ENCODE peak calls at places on chromosomes 3 and 15, in six cellular contexts. One of them, this sample, is unnamed. For H3K27me3, the result is how much of the 10 kb centered on the place peaks cover.

GRCh38 chr15:99052205-99052604 is 44.6 kb upstream of the PGPEP1L start:
- DNase-seq in cardiac muscle cell: no peak
- DNase-seq in uterus: no peak
- DNase-seq in brain microvascular endothelial cell: no peak
- DNase-seq in tibial nerve: no peak
- DNase-seq in ovary: no peak
- DNase-seq in this sample: no peak

GRCh38 chr3:127711021-127711420 is 38.3 kb downstream of the ABTB1 start:
- DNase-seq in brain microvascular endothelial cell: no peak
- DNase-seq in ovary: no peak
- DNase-seq in tibial nerve: no peak
- DNase-seq in cardiac muscle cell: no peak
- DNase-seq in uterus: no peak
- DNase-seq in this sample: no peak

GRCh38 chr15:69747193-69747592 is 294.6 kb downstream of the RPLP1 start:
- DNase-seq in uterus: no peak
- DNase-seq in tibial nerve: no peak
- DNase-seq in cardiac muscle cell: no peak
- DNase-seq in ovary: no peak
- DNase-seq in brain microvascular endothelial cell: no peak
- DNase-seq in this sample: no peak

GRCh38 chr3:87287025-87287424 is 10.6 kb upstream of the POU1F1 start:
- DNase-seq in brain microvascular endothelial cell: peak
- DNase-seq in tibial nerve: no peak
- DNase-seq in ovary: no peak
- DNase-seq in cardiac muscle cell: no peak
- DNase-seq in uterus: no peak
- DNase-seq in this sample: no peak

GRCh38 chr3:170690133-170690981 is 104.5 kb upstream of the SLC7A14 start:
- DNase-seq in ovary: peak
- DNase-seq in tibial nerve: peak
- DNase-seq in brain microvascular endothelial cell: peak
- DNase-seq in uterus: peak
- DNase-seq in cardiac muscle cell: peak
- DNase-seq in this sample: no peak

GRCh38 chr3:186515115-186515514 is 29.1 kb downstream of the CRYGS start:
- DNase-seq in uterus: no peak
- DNase-seq in ovary: no peak
- DNase-seq in brain microvascular endothelial cell: no peak
- DNase-seq in tibial nerve: no peak
- DNase-seq in cardiac muscle cell: no peak
- DNase-seq in this sample: no peak

GRCh38 chr3:122893282-122893681 is 98.4 kb downstream of the SLC49A4 start:
- DNase-seq in ovary: no peak
- DNase-seq in uterus: no peak
- DNase-seq in brain microvascular endothelial cell: no peak
- DNase-seq in tibial nerve: no peak
- DNase-seq in cardiac muscle cell: no peak
- DNase-seq in this sample: no peak

GRCh38 chr3:64382171-64382570 is 156.9 kb upstream of the PRICKLE2 start:
- DNase-seq in tibial nerve: no peak
- DNase-seq in uterus: no peak
- DNase-seq in ovary: no peak
- DNase-seq in cardiac muscle cell: no peak
- DNase-seq in brain microvascular endothelial cell: no peak
- DNase-seq in this sample: no peak

GRCh38 chr3:30544811-30545210 is 61.6 kb upstream of the TGFBR2 start:
- DNase-seq in cardiac muscle cell: no peak
- DNase-seq in tibial nerve: no peak
- DNase-seq in brain microvascular endothelial cell: peak
- DNase-seq in uterus: peak
- DNase-seq in ovary: no peak
- DNase-seq in this sample: no peak

GRCh38 chr15:58568157-58568571 is 136.4 kb downstream of the LIPC start:
- DNase-seq in brain microvascular endothelial cell: no peak
- DNase-seq in tibial nerve: peak
- DNase-seq in cardiac muscle cell: no peak
- DNase-seq in uterus: no peak
- DNase-seq in ovary: no peak
- DNase-seq in this sample: no peak

GRCh38 chr3:138378990-138379389 is 30.6 kb downstream of the MRAS start:
- DNase-seq in uterus: no peak
- DNase-seq in ovary: no peak
- DNase-seq in brain microvascular endothelial cell: no peak
- DNase-seq in tibial nerve: no peak
- DNase-seq in cardiac muscle cell: no peak
- DNase-seq in this sample: no peak

GRCh38 chr3:33831053-33831452 is 32.6 kb downstream of the PDCD6IP start:
- DNase-seq in tibial nerve: no peak
- DNase-seq in cardiac muscle cell: no peak
- DNase-seq in brain microvascular endothelial cell: peak
- DNase-seq in uterus: no peak
- DNase-seq in ovary: no peak
- DNase-seq in this sample: no peak

GRCh38 chr15:28110416-28110975 is 11.4 kb upstream of the OCA2 start:
- DNase-seq in brain microvascular endothelial cell: no peak
- DNase-seq in ovary: peak
- DNase-seq in cardiac muscle cell: no peak
- DNase-seq in uterus: no peak
- DNase-seq in tibial nerve: no peak
- DNase-seq in this sample: no peak

GRCh38 chr3:188370081-188370830 is 216.3 kb downstream of the LPP start:
- DNase-seq in brain microvascular endothelial cell: no peak
- DNase-seq in ovary: no peak
- DNase-seq in cardiac muscle cell: no peak
- DNase-seq in uterus: no peak
- DNase-seq in tibial nerve: no peak
- DNase-seq in this sample: no peak

GRCh38 chr3:39287216-39287858 is 7.5 kb upstream of the CX3CR1 start:
- DNase-seq in brain microvascular endothelial cell: no peak
- DNase-seq in ovary: no peak
- DNase-seq in uterus: no peak
- DNase-seq in cardiac muscle cell: no peak
- DNase-seq in tibial nerve: no peak
- DNase-seq in this sample: no peak

GRCh38 chr3:140292154-140292553 is 357.2 kb downstream of the CLSTN2 start:
- DNase-seq in brain microvascular endothelial cell: peak
- DNase-seq in ovary: no peak
- DNase-seq in cardiac muscle cell: no peak
- DNase-seq in uterus: no peak
- DNase-seq in tibial nerve: no peak
- DNase-seq in this sample: no peak

GRCh38 chr15:80791004-80791403 is 11.8 kb downstream of the CEMIP start:
- DNase-seq in uterus: no peak
- DNase-seq in tibial nerve: no peak
- DNase-seq in ovary: no peak
- DNase-seq in cardiac muscle cell: no peak
- DNase-seq in brain microvascular endothelial cell: no peak
- DNase-seq in this sample: no peak

GRCh38 chr15:26235148-26235769 is 372.1 kb upstream of the ATP10A start:
- DNase-seq in tibial nerve: no peak
- DNase-seq in brain microvascular endothelial cell: no peak
- DNase-seq in cardiac muscle cell: peak
- DNase-seq in ovary: no peak
- DNase-seq in uterus: no peak
- DNase-seq in this sample: no peak

DNA sequence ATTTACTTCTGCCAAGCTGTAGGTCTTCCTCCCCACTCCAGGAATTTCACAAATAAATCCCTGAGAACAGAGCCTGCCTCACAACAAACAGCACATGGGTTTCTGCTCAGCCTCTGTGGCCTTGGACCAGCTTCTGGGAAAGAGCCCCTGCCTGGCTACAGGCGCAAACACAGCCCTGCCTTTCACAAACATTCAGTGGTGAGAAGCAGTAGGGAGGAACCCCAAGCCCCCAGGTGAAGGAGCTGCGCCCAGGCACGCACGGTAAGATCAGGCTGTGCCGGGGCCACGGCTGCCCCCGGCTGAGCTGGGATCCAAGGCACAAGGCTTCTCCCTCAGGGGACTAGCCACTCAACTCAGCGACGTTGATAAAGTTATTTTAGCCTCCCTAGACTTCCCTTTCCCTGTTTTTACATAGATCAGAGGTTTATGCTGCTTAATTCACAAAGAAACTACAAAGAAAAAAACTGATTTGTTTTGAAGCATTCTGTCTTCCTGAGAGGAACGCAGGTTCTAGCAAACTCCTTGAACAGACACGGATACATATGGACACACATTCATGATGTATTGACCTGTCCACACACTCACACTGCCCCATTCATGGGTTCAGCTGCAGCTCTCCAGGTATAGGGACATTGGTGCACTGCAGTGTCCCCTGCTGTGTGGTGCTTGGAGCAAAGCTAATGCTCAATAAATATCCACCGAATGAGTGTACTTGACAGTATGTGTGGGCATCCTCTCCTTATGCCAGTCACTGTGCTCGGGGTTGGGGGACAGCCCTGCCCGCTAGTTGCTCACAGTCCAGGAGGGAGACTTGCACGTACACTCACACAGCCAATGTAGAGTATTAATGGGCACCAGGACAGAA is 25.5 kb downstream of the HES1 start:
- DNase-seq in ovary: peak
- DNase-seq in uterus: no peak
- DNase-seq in brain microvascular endothelial cell: no peak
- DNase-seq in tibial nerve: no peak
- DNase-seq in cardiac muscle cell: no peak
- DNase-seq in this sample: no peak
- H3K27me3 ChIP-seq in ovary: under half
- H3K27me3 ChIP-seq in uterus: under half
- H3K27me3 ChIP-seq in brain microvascular endothelial cell: half or more
- H3K27me3 ChIP-seq in tibial nerve: under half
- H3K27me3 ChIP-seq in cardiac muscle cell: under half
- H3K27me3 ChIP-seq in this sample: under half

DNA sequence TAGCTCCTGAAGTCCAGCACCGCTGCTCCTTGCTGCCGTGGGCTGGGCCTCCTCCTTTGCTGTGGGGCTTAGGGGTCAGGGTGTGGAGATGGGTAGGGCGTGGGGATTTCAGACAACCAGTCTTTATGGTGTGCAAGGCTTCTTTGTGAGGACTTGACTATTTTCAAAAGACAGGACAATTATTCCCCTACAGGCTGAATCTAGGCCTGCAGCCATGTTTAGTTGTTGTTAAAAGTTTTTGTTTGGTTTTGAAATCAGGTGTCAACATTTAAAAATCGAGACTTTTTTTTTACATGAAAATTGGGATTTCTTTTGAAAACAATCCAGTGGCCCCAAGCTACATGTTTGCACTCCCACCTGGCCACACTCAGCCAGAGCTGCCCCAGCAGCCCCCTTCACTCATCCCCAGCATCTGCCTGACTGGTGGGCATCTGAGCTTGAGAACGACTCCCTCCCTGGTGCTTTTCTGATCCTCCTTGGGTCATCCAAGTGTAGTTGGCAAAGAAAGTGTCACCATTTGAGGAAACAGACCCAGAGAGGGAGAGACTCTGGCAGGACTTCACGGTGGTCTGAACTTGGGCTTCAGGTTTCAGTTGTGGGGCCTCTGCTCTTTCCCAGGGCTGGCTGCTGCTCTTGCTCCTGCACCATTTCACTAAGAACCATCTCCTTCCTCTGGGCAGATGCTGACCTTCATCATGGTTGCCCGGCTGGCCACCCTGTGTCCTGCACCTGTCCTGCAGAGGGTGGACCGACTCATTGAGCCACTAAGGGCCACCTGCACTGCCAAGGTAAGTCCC is 10.4 kb downstream of the RPL32 start:
- DNase-seq in cardiac muscle cell: no peak
- DNase-seq in brain microvascular endothelial cell: no peak
- DNase-seq in uterus: no peak
- DNase-seq in tibial nerve: no peak
- DNase-seq in ovary: no peak
- DNase-seq in this sample: no peak
- TF ChIP-seq CTCF in cardiac muscle cell: peak
- TF ChIP-seq CTCF in brain microvascular endothelial cell: peak
- TF ChIP-seq CTCF in uterus: no peak
- TF ChIP-seq CTCF in tibial nerve: no peak
- TF ChIP-seq CTCF in ovary: no peak
- TF ChIP-seq CTCF in this sample: no peak

DNA sequence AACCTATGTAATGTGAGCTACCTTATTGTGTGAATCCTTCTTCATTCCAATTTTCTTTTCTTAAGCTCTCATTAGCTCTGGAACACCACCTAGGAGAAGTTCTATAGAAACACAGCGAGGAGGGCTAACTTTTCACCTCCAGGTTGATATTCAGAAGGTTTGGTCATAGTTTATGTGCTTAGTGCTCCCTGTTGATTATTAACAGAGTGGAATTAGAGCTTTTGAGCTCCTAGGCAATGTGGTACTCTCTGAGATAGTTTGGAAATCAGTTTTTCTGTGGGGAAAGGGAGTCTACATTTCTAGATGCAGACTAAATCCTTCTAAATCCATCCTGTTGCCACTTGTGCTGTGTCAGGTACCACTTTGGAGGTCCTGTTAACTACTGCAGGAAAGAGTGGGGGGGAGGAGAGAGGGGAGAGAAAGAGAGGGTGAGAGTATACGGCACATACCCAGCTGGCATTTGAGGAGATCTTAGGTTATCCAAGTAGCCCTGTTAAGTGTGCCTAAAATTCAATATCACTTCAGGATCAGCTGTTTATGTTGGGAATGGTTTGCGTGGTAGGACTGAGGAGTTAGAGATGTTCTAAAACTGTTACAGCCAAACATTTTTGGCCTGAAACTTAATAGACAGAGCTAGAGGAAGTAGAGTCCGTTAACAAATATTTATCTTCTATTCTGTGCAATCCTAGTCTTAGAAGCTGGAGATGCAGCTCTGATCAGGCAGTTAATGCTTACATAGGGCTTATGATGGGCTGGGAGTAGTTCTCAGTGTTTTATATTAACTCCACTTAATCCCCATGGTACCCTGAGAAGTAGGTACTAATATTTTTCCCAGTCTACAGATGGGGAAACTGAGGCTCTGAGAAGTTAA is 117.5 kb upstream of the PROK2 start:
- DNase-seq in ovary: no peak
- DNase-seq in tibial nerve: no peak
- DNase-seq in uterus: no peak
- DNase-seq in cardiac muscle cell: no peak
- DNase-seq in brain microvascular endothelial cell: no peak
- DNase-seq in this sample: no peak
- H3K27ac ChIP-seq in ovary: no peak
- H3K27ac ChIP-seq in tibial nerve: no peak
- H3K27ac ChIP-seq in uterus: no peak
- H3K27ac ChIP-seq in cardiac muscle cell: no peak
- H3K27ac ChIP-seq in brain microvascular endothelial cell: no peak
- H3K27ac ChIP-seq in this sample: no peak

DNA sequence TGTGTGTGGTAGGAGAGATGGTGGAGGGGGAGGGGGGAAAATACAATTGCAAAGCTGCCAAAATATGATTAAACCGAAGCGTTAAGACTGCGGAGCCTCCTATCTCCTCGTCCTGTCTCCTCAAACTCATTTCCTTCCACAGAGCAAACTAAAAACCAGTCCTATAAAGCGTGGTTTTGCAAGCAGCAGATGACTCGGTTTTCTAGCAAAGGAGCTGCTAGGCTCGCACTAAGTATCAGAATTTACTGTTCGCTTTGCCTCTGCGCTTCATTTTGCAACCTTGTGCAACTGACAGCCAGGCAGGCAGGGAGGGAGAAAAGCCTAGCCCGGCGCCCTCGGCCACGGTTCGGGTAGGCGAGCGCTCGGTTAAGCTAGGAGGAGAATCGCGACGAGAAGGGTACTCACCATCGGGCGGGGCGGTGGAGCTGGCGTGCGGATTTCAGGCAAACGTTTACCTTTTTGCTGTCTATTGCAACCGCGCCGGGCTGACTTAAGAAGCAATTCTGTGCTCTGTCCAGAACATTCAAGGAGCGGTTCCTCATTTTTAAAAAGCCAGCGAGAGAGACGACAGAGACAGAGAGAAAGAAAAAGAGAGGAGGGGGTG is 3.8 kb upstream of the NR2F2 start:
- DNase-seq in brain microvascular endothelial cell: peak
- DNase-seq in ovary: peak
- DNase-seq in cardiac muscle cell: peak
- DNase-seq in tibial nerve: peak
- DNase-seq in uterus: peak
- DNase-seq in this sample: no peak
- H3K27me3 ChIP-seq in brain microvascular endothelial cell: under half
- H3K27me3 ChIP-seq in ovary: under half
- H3K27me3 ChIP-seq in cardiac muscle cell: half or more
- H3K27me3 ChIP-seq in tibial nerve: under half
- H3K27me3 ChIP-seq in uterus: under half
- H3K27me3 ChIP-seq in this sample: under half